ENCODE peak calls at places on chromosome 16, in five cellular contexts. P is colonic mucosa, J is GM06990, D is cardiac fibroblast, Y is PC-3. H is an unnamed sample.

GRCh38 chr16:81349608-81350305 is 35.0 kb downstream of the GAN start:
- DNase-seq in Y (no peak), P (no peak), D (no peak), J (no peak), H (no peak)

GRCh38 chr16:180101-180920 is at the start of gene HBQ1:
- DNase-seq in P (no peak), Y (no peak), D (peak; percentile 17), J (peak; percentile 37), H (no peak)

GRCh38 chr16:27428035-27428785 is 26.2 kb downstream of the IL21R start:
- DNase-seq in J (no peak), D (no peak), Y (no peak), P (peak; percentile 11), H (no peak)

GRCh38 chr16:11964761-11965539 is at the start of gene TNFRSF17:
- DNase-seq in D (no peak), Y (no peak), P (no peak), J (peak; percentile 84), H (peak; percentile 13)

GRCh38 chr16:2196162-2196980 is at the start of gene CASKIN1:
- DNase-seq in P (no peak), Y (peak; percentile 14), J (no peak), D (no peak), H (no peak)

GRCh38 chr16:79363035-79363434 is 237.5 kb downstream of the MAF start:
- DNase-seq in D (no peak), J (no peak), Y (no peak), P (no peak), H (no peak)

GRCh38 chr16:51951668-51952298 is 595.2 kb downstream of the TOX3 start:
- DNase-seq in J (no peak), Y (no peak), P (no peak), D (no peak), H (no peak)

GRCh38 chr16:79316004-79316458 is 284.5 kb downstream of the MAF start:
- DNase-seq in P (no peak), Y (no peak), D (no peak), J (peak; percentile 29), H (no peak)

GRCh38 chr16:82694239-82694874 is 67.6 kb downstream of the CDH13 start:
- DNase-seq in D (peak; percentile 60), J (no peak), Y (peak; percentile 67), P (no peak), H (peak; percentile 58)

GRCh38 chr16:64137976-64138375 is 983.9 kb downstream of the CDH11 start:
- DNase-seq in J (no peak), D (no peak), Y (no peak), P (no peak), H (no peak)

GRCh38 chr16:8262299-8262698 is 328.0 kb downstream of the TMEM114 start:
- DNase-seq in Y (no peak), D (no peak), P (no peak), J (no peak), H (no peak)

GRCh38 chr16:73976661-73977060 is 320.0 kb upstream of the PSMD7 start:
- DNase-seq in D (no peak), P (no peak), Y (no peak), J (no peak), H (no peak)

GRCh38 chr16:12340151-12340733 is 363.7 kb downstream of the SNX29 start:
- DNase-seq in Y (peak; percentile 60), D (peak; percentile 80), P (peak; percentile 51), J (no peak), H (peak; percentile 80)

GRCh38 chr16:87425941-87426340 is 33.8 kb downstream of the MAP1LC3B start:
- DNase-seq in P (no peak), D (no peak), Y (no peak), J (no peak), H (no peak)

GRCh38 chr16:49347476-49347875 is 26.1 kb upstream of the C16orf78 start:
- DNase-seq in D (no peak), Y (no peak), P (no peak), J (no peak), H (no peak)

GRCh38 chr16:70419384-70420327 is 19.2 kb downstream of the ST3GAL2 start:
- DNase-seq in D (no peak), Y (no peak), P (no peak), J (no peak), H (no peak)

GRCh38 chr16:86865866-86866675 is 287.7 kb downstream of the FOXL1 start:
- DNase-seq in P (no peak), D (no peak), J (no peak), Y (peak; percentile 42), H (no peak)

GRCh38 chr16:89798832-89799370 is 17.5 kb downstream of the FANCA start:
- DNase-seq in J (no peak), D (no peak), P (no peak), Y (no peak), H (no peak)

GRCh38 chr16:16029431-16030011 is 80.1 kb downstream of the ABCC1 start:
- DNase-seq in D (peak; percentile 31), J (no peak), P (no peak), Y (peak; percentile 17), H (peak; percentile 41)

GRCh38 chr16:10889880-10890279 is 12.9 kb downstream of the CIITA start:
- DNase-seq in P (no peak), D (no peak), J (no peak), Y (no peak), H (no peak)

GRCh38 chr16:11052080-11052808 is 107.9 kb downstream of the CLEC16A start:
- DNase-seq in D (no peak), P (no peak), J (peak; percentile 81), Y (no peak), H (no peak)

GRCh38 chr16:89375021-89375420 is 115.3 kb downstream of the ANKRD11 start:
- DNase-seq in P (no peak), Y (peak; percentile 34), D (no peak), J (peak; percentile 48), H (no peak)

GRCh38 chr16:2023098-2023925 is 3.4 kb upstream of the NHERF2 start:
- DNase-seq in Y (peak; percentile 89), P (peak; percentile 98), D (peak; percentile 87), J (peak; percentile 90), H (peak; percentile 80)

GRCh38 chr16:8541868-8542267 is 48.4 kb downstream of the TMEM114 start:
- DNase-seq in P (no peak), Y (no peak), D (no peak), J (no peak), H (no peak)

GRCh38 chr16:47244206-47244605 is 100.5 kb upstream of the NETO2 start:
- DNase-seq in Y (no peak), P (no peak), J (no peak), D (no peak), H (no peak)

GRCh38 chr16:18836702-18837101 is 35.4 kb upstream of the ARL6IP1 start:
- DNase-seq in Y (no peak), P (no peak), J (no peak), D (no peak), H (no peak)

GRCh38 chr16:56617212-56618085 is 8.1 kb upstream of the MT1E start:
- DNase-seq in J (no peak), P (peak; percentile 85), D (peak; percentile 78), Y (no peak), H (no peak)

GRCh38 chr16:72848045-72848410 is 199.9 kb downstream of the ZFHX3 start:
- DNase-seq in P (no peak), D (no peak), J (no peak), Y (no peak), H (no peak)

GRCh38 chr16:14309001-14309886 is 238.1 kb downstream of the MRTFB start:
- DNase-seq in J (peak; percentile 65), P (no peak), Y (peak; percentile 85), D (peak; percentile 14), H (peak; percentile 67)

GRCh38 chr16:28010671-28011070 is 52.8 kb downstream of the GSG1L start:
- DNase-seq in Y (no peak), P (no peak), J (no peak), D (peak; percentile 63), H (no peak)

GRCh38 chr16:30621765-30622164 is 11.6 kb upstream of the ZNF689 start:
- DNase-seq in D (no peak), Y (peak; percentile 71), P (no peak), J (no peak), H (peak; percentile 69)

GRCh38 chr16:962366-962765 is 8.4 kb downstream of the LMF1 start:
- DNase-seq in Y (no peak), D (no peak), P (no peak), J (no peak), H (no peak)

GRCh38 chr16:80274576-80275191 is 266.1 kb upstream of the DYNLRB2 start:
- DNase-seq in J (no peak), Y (no peak), D (peak; percentile 51), P (no peak), H (peak; percentile 11)

GRCh38 chr16:25219070-25219737 is 2.5 kb downstream of the AQP8 start:
- DNase-seq in D (no peak), Y (no peak), J (no peak), P (no peak), H (no peak)

GRCh38 chr16:19046062-19046461 is 21.4 kb upstream of the COQ7 start:
- DNase-seq in D (no peak), Y (no peak), J (no peak), P (no peak), H (no peak)

GRCh38 chr16:57903656-57904055 is 67.3 kb downstream of the CNGB1 start:
- DNase-seq in Y (no peak), P (peak; percentile 30), J (no peak), D (no peak), H (no peak)

GRCh38 chr16:20868890-20869289 is 31.3 kb downstream of the DCUN1D3 start:
- DNase-seq in J (no peak), D (peak; percentile 57), P (peak; percentile 80), Y (no peak), H (peak; percentile 46)

GRCh38 chr16:87359121-87359520 is 24.5 kb downstream of the FBXO31 start:
- DNase-seq in D (no peak), Y (no peak), J (no peak), P (no peak), H (no peak)

GRCh38 chr16:54817940-54818574 is 112.6 kb upstream of the IRX5 start:
- DNase-seq in D (no peak), J (no peak), P (no peak), Y (no peak), H (no peak)

GRCh38 chr16:85728879-85729278 is 22.0 kb downstream of the C16orf74 start:
- DNase-seq in D (no peak), Y (no peak), J (no peak), P (no peak), H (no peak)
- TF ChIP-seq CTCF in D (peak; percentile 30), Y (peak; percentile 48), J (peak; percentile 36), P (no peak), H (peak; percentile 50)

GRCh38 chr16:50581830-50582229 is 33.6 kb downstream of the NKD1 start:
- DNase-seq in P (no peak), Y (no peak), J (no peak), D (no peak), H (no peak)
- TF ChIP-seq CTCF in P (no peak), Y (no peak), J (no peak), D (no peak), H (no peak)

GRCh38 chr16:3908951-3909437 is 28.5 kb upstream of the CREBBP start:
- DNase-seq in Y (no peak), D (no peak), J (no peak), P (no peak), H (no peak)
- TF ChIP-seq CTCF in Y (no peak), D (no peak), J (no peak), P (no peak), H (no peak)

GRCh38 chr16:85634747-85635544 is 21.8 kb downstream of the GSE1 start:
- DNase-seq in J (no peak), P (no peak), D (no peak), Y (no peak), H (no peak)
- TF ChIP-seq CTCF in J (peak; percentile 28), P (no peak), D (no peak), Y (peak; percentile 22), H (peak; percentile 39)

H was measured in HFFc6.